ENCODE peak calls at places on chromosome X, in nine cellular contexts. One of them, this sample, is unnamed.

GRCh38 chrX:70439016-70439415 is 5.6 kb upstream of the DLG3 start:
- DNase-seq in stimulated activated CD8-positive, alpha-beta memory T cell treated with anti-CD3 and anti-CD28 coated beads, Interleukin-4, amount 100 ng/mL, for 24 hours: no peak
- DNase-seq in fibroblast of the conjunctiva: no peak
- DNase-seq in HT-29: no peak
- DNase-seq in left lung: no peak
- DNase-seq in GM20000: no peak
- DNase-seq in AG08395: no peak
- DNase-seq in C1 segment of cervical spinal cord: no peak
- DNase-seq in body of pancreas: no peak
- DNase-seq in this sample: no peak

GRCh38 chrX:13076176-13076956 is 31.9 kb upstream of the FAM9C start:
- DNase-seq in GM20000: peak
- DNase-seq in fibroblast of the conjunctiva: no peak
- DNase-seq in body of pancreas: no peak
- DNase-seq in stimulated activated CD8-positive, alpha-beta memory T cell treated with anti-CD3 and anti-CD28 coated beads, Interleukin-4, amount 100 ng/mL, for 24 hours: no peak
- DNase-seq in HT-29: no peak
- DNase-seq in C1 segment of cervical spinal cord: no peak
- DNase-seq in left lung: no peak
- DNase-seq in AG08395: no peak
- DNase-seq in this sample: no peak

GRCh38 chrX:118423558-118423957 is 72.1 kb upstream of the DOCK11 start:
- DNase-seq in C1 segment of cervical spinal cord: no peak
- DNase-seq in fibroblast of the conjunctiva: no peak
- DNase-seq in HT-29: no peak
- DNase-seq in body of pancreas: no peak
- DNase-seq in AG08395: no peak
- DNase-seq in left lung: no peak
- DNase-seq in GM20000: peak
- DNase-seq in stimulated activated CD8-positive, alpha-beta memory T cell treated with anti-CD3 and anti-CD28 coated beads, Interleukin-4, amount 100 ng/mL, for 24 hours: no peak
- DNase-seq in this sample: no peak

GRCh38 chrX:112760697-112761096 is 79.9 kb downstream of the AMOT start:
- DNase-seq in left lung: no peak
- DNase-seq in HT-29: no peak
- DNase-seq in stimulated activated CD8-positive, alpha-beta memory T cell treated with anti-CD3 and anti-CD28 coated beads, Interleukin-4, amount 100 ng/mL, for 24 hours: no peak
- DNase-seq in GM20000: peak
- DNase-seq in body of pancreas: no peak
- DNase-seq in C1 segment of cervical spinal cord: no peak
- DNase-seq in AG08395: no peak
- DNase-seq in fibroblast of the conjunctiva: no peak
- DNase-seq in this sample: no peak

GRCh38 chrX:49163555-49164419 is 1.2 kb downstream of the MAGIX start:
- DNase-seq in left lung: peak
- DNase-seq in HT-29: peak
- DNase-seq in fibroblast of the conjunctiva: peak
- DNase-seq in GM20000: peak
- DNase-seq in C1 segment of cervical spinal cord: peak
- DNase-seq in body of pancreas: peak
- DNase-seq in stimulated activated CD8-positive, alpha-beta memory T cell treated with anti-CD3 and anti-CD28 coated beads, Interleukin-4, amount 100 ng/mL, for 24 hours: peak
- DNase-seq in AG08395: peak
- DNase-seq in this sample: peak

GRCh38 chrX:71609095-71609750 is 9.1 kb downstream of the CXCR3 start:
- DNase-seq in body of pancreas: no peak
- DNase-seq in AG08395: no peak
- DNase-seq in GM20000: no peak
- DNase-seq in stimulated activated CD8-positive, alpha-beta memory T cell treated with anti-CD3 and anti-CD28 coated beads, Interleukin-4, amount 100 ng/mL, for 24 hours: no peak
- DNase-seq in fibroblast of the conjunctiva: no peak
- DNase-seq in HT-29: no peak
- DNase-seq in C1 segment of cervical spinal cord: no peak
- DNase-seq in left lung: no peak
- DNase-seq in this sample: no peak

GRCh38 chrX:112841114-112841819 is 636 bp upstream of the AMOT start:
- DNase-seq in stimulated activated CD8-positive, alpha-beta memory T cell treated with anti-CD3 and anti-CD28 coated beads, Interleukin-4, amount 100 ng/mL, for 24 hours: peak
- DNase-seq in GM20000: peak
- DNase-seq in left lung: peak
- DNase-seq in fibroblast of the conjunctiva: peak
- DNase-seq in body of pancreas: peak
- DNase-seq in C1 segment of cervical spinal cord: peak
- DNase-seq in AG08395: peak
- DNase-seq in HT-29: peak
- DNase-seq in this sample: peak

GRCh38 chrX:75273483-75273882 is 402 bp upstream of the UPRT start:
- DNase-seq in body of pancreas: peak
- DNase-seq in GM20000: no peak
- DNase-seq in C1 segment of cervical spinal cord: no peak
- DNase-seq in stimulated activated CD8-positive, alpha-beta memory T cell treated with anti-CD3 and anti-CD28 coated beads, Interleukin-4, amount 100 ng/mL, for 24 hours: no peak
- DNase-seq in AG08395: no peak
- DNase-seq in fibroblast of the conjunctiva: no peak
- DNase-seq in HT-29: peak
- DNase-seq in left lung: no peak
- DNase-seq in this sample: no peak

GRCh38 chrX:12315526-12315925 is 177.3 kb downstream of the FRMPD4 start:
- DNase-seq in left lung: no peak
- DNase-seq in body of pancreas: no peak
- DNase-seq in fibroblast of the conjunctiva: no peak
- DNase-seq in HT-29: no peak
- DNase-seq in stimulated activated CD8-positive, alpha-beta memory T cell treated with anti-CD3 and anti-CD28 coated beads, Interleukin-4, amount 100 ng/mL, for 24 hours: no peak
- DNase-seq in C1 segment of cervical spinal cord: no peak
- DNase-seq in GM20000: no peak
- DNase-seq in AG08395: peak
- DNase-seq in this sample: no peak

GRCh38 chrX:74656079-74656745 is 41.8 kb upstream of the RLIM start:
- DNase-seq in AG08395: peak
- DNase-seq in stimulated activated CD8-positive, alpha-beta memory T cell treated with anti-CD3 and anti-CD28 coated beads, Interleukin-4, amount 100 ng/mL, for 24 hours: no peak
- DNase-seq in C1 segment of cervical spinal cord: no peak
- DNase-seq in fibroblast of the conjunctiva: no peak
- DNase-seq in body of pancreas: no peak
- DNase-seq in GM20000: no peak
- DNase-seq in left lung: no peak
- DNase-seq in HT-29: no peak
- DNase-seq in this sample: no peak

GRCh38 chrX:30887721-30888120 is 1.3 kb downstream of the TAB3 start:
- DNase-seq in C1 segment of cervical spinal cord: no peak
- DNase-seq in AG08395: no peak
- DNase-seq in HT-29: no peak
- DNase-seq in GM20000: peak
- DNase-seq in left lung: no peak
- DNase-seq in stimulated activated CD8-positive, alpha-beta memory T cell treated with anti-CD3 and anti-CD28 coated beads, Interleukin-4, amount 100 ng/mL, for 24 hours: peak
- DNase-seq in fibroblast of the conjunctiva: no peak
- DNase-seq in body of pancreas: no peak
- DNase-seq in this sample: no peak

GRCh38 chrX:105211051-105211575 is 9.4 kb downstream of the TEX13A start:
- DNase-seq in HT-29: no peak
- DNase-seq in fibroblast of the conjunctiva: no peak
- DNase-seq in GM20000: no peak
- DNase-seq in left lung: no peak
- DNase-seq in stimulated activated CD8-positive, alpha-beta memory T cell treated with anti-CD3 and anti-CD28 coated beads, Interleukin-4, amount 100 ng/mL, for 24 hours: no peak
- DNase-seq in C1 segment of cervical spinal cord: no peak
- DNase-seq in AG08395: no peak
- DNase-seq in body of pancreas: no peak
- DNase-seq in this sample: no peak

GRCh38 chrX:123013141-123013540 is 170.9 kb upstream of the GRIA3 start:
- DNase-seq in AG08395: no peak
- DNase-seq in HT-29: no peak
- DNase-seq in C1 segment of cervical spinal cord: no peak
- DNase-seq in GM20000: no peak
- DNase-seq in body of pancreas: no peak
- DNase-seq in fibroblast of the conjunctiva: no peak
- DNase-seq in left lung: no peak
- DNase-seq in stimulated activated CD8-positive, alpha-beta memory T cell treated with anti-CD3 and anti-CD28 coated beads, Interleukin-4, amount 100 ng/mL, for 24 hours: no peak
- DNase-seq in this sample: no peak

GRCh38 chrX:20500171-20500865 is 233.6 kb upstream of the RPS6KA3 start:
- DNase-seq in body of pancreas: no peak
- DNase-seq in HT-29: no peak
- DNase-seq in AG08395: no peak
- DNase-seq in GM20000: no peak
- DNase-seq in C1 segment of cervical spinal cord: no peak
- DNase-seq in stimulated activated CD8-positive, alpha-beta memory T cell treated with anti-CD3 and anti-CD28 coated beads, Interleukin-4, amount 100 ng/mL, for 24 hours: no peak
- DNase-seq in left lung: no peak
- DNase-seq in fibroblast of the conjunctiva: no peak
- DNase-seq in this sample: no peak

GRCh38 chrX:3651272-3651671 is 62.2 kb downstream of the PRKX start:
- DNase-seq in body of pancreas: no peak
- DNase-seq in GM20000: no peak
- DNase-seq in AG08395: peak
- DNase-seq in fibroblast of the conjunctiva: peak
- DNase-seq in HT-29: peak
- DNase-seq in stimulated activated CD8-positive, alpha-beta memory T cell treated with anti-CD3 and anti-CD28 coated beads, Interleukin-4, amount 100 ng/mL, for 24 hours: no peak
- DNase-seq in C1 segment of cervical spinal cord: no peak
- DNase-seq in left lung: no peak
- DNase-seq in this sample: no peak

GRCh38 chrX:134949271-134949670 is 41.5 kb upstream of the SMIM10 start:
- DNase-seq in left lung: no peak
- DNase-seq in HT-29: peak
- DNase-seq in fibroblast of the conjunctiva: no peak
- DNase-seq in body of pancreas: no peak
- DNase-seq in GM20000: no peak
- DNase-seq in AG08395: no peak
- DNase-seq in C1 segment of cervical spinal cord: no peak
- DNase-seq in stimulated activated CD8-positive, alpha-beta memory T cell treated with anti-CD3 and anti-CD28 coated beads, Interleukin-4, amount 100 ng/mL, for 24 hours: no peak
- DNase-seq in this sample: peak

This sample was measured in Calu3.